ENCODE peak calls at places on chromosomes 6 and 20, in five cellular contexts. O is GM12892, W is SK-N-SH, B is H1, J is K562. H is an unnamed sample.

GRCh38 chr20:49028684-49029083 is 17.4 kb upstream of the CSE1L start:
- DNase-seq in B (no peak), J (peak), O (no peak), W (peak), H (no peak)

GRCh38 chr20:10671221-10671849 is 2.5 kb downstream of the JAG1 start:
- DNase-seq in J (peak), O (peak), B (no peak), W (peak), H (peak)

GRCh38 chr20:41234546-41234945 is 83.0 kb downstream of the ZHX3 start:
- DNase-seq in O (no peak), B (no peak), J (no peak), W (no peak), H (no peak)

GRCh38 chr20:39910536-39910935 is 778.5 kb downstream of the MAFB start:
- DNase-seq in W (no peak), J (no peak), B (no peak), O (no peak), H (no peak)

GRCh38 chr6:21666788-21667681 is 73.5 kb downstream of the SOX4 start:
- DNase-seq in W (peak), B (no peak), O (no peak), J (no peak), H (no peak)

GRCh38 chr20:37295595-37295994 is 6.1 kb downstream of the MANBAL start:
- DNase-seq in O (no peak), W (no peak), B (no peak), J (no peak), H (no peak)

GRCh38 chr6:41373919-41374617 is 38.7 kb downstream of the NCR2 start:
- DNase-seq in W (peak), J (no peak), O (no peak), B (no peak), H (no peak)

GRCh38 chr20:6162239-6162638 is 39.4 kb upstream of the FERMT1 start:
- DNase-seq in J (no peak), B (no peak), O (no peak), W (no peak), H (no peak)

GRCh38 chr6:170114956-170115855 is 175.7 kb downstream of the DLL1 start:
- DNase-seq in W (peak), B (no peak), J (no peak), O (no peak), H (no peak)

DNA sequence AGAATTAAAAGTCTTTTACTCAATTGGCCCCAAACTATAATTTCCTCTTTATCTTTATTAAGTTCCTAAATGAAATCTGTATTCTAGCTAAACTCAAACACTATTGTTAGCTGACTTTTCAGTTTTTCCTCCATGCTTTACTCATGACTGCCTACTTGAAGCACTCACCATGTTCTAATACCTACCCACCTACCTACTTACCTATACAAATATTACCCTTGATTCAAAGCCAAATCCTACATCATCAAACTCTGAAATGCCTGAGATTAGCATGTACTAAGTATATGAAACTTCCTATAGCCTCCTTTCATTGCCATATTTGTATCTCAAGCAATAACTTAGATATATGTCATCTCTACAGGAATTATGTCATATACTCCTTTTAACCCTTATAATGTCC is 259.7 kb downstream of the HDGFL1 start:
- DNase-seq in W (no peak), O (no peak), J (no peak), B (no peak), H (no peak)
- TF ChIP-seq TAF1 in W (no peak), O (no peak), J (no peak), B (no peak), H (no peak)

GRCh38 chr20:57893364-57894001 is 183.7 kb upstream of the PMEPA1 start:
- DNase-seq in B (no peak), J (no peak), W (no peak), O (no peak), H (no peak)

GRCh38 chr20:57888591-57888990 is 178.8 kb upstream of the PMEPA1 start:
- DNase-seq in W (no peak), O (no peak), J (no peak), B (no peak), H (no peak)

GRCh38 chr20:57890254-57890800 is 180.5 kb upstream of the PMEPA1 start:
- DNase-seq in B (no peak), W (no peak), O (no peak), J (no peak), H (no peak)

GRCh38 chr20:57892471-57892870 is 182.7 kb upstream of the PMEPA1 start:
- DNase-seq in B (no peak), J (no peak), W (no peak), O (no peak), H (no peak)

DNA sequence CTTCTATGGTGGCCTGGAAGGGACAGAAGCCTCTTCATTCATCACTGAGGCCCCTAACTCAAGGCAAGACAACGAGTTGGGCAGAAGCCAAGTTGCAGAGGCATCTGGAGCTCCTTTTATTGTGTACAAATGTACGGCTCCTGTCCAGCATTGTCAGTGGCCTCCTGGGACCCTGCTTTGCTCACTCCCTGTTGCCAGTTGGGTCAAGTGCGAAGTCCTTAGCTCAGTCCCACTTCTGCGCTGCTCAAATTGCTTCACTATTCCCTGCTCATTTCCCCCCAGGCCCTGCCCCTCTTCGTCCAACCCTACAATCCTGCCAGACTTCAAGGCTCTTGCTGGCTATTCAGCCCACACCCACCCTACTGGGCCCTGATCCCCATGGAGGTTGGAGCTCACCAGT is 181.3 kb upstream of the PMEPA1 start:
- DNase-seq in W (no peak), O (no peak), J (no peak), B (no peak), H (no peak)
- TF ChIP-seq TAF1 in W (no peak), O (no peak), J (no peak), B (no peak), H (no peak)

GRCh38 chr6:1643830-1644445 is 34.2 kb downstream of the FOXC1 start:
- DNase-seq in J (no peak), O (no peak), W (no peak), B (no peak), H (no peak)

GRCh38 chr6:1643111-1643510 is 33.4 kb downstream of the FOXC1 start:
- DNase-seq in W (no peak), J (no peak), B (no peak), O (no peak), H (no peak)

GRCh38 chr6:1639430-1639829 is 29.7 kb downstream of the FOXC1 start:
- DNase-seq in O (no peak), B (no peak), W (no peak), J (no peak), H (no peak)

GRCh38 chr6:1640476-1640875 is 30.8 kb downstream of the FOXC1 start:
- DNase-seq in O (no peak), J (no peak), W (no peak), B (no peak), H (no peak)

GRCh38 chr6:1641391-1641790 is 31.7 kb downstream of the FOXC1 start:
- DNase-seq in J (no peak), O (no peak), B (no peak), W (no peak), H (no peak)
- TF ChIP-seq TAF1 in J (no peak), O (no peak), B (no peak), W (no peak), H (no peak)

GRCh38 chr20:58512808-58513552 is 2.2 kb downstream of the APCDD1L start:
- DNase-seq in W (peak), B (no peak), O (no peak), J (no peak), H (no peak)
- TF ChIP-seq TAF1 in W (no peak), B (no peak), O (no peak), J (no peak), H (no peak)

GRCh38 chr6:7085911-7086310 is 21.9 kb upstream of the RREB1 start:
- DNase-seq in B (no peak), O (no peak), W (peak), J (no peak), H (no peak)
- TF ChIP-seq TAF1 in B (no peak), O (no peak), W (no peak), J (no peak), H (no peak)

GRCh38 chr6:47416396-47417345 is 60.9 kb upstream of the CD2AP start:
- DNase-seq in W (no peak), O (no peak), B (no peak), J (no peak), H (no peak)

GRCh38 chr6:47423087-47423486 is 54.5 kb upstream of the CD2AP start:
- DNase-seq in J (no peak), B (no peak), O (no peak), W (no peak), H (no peak)

GRCh38 chr6:47424436-47424836 is 53.2 kb upstream of the CD2AP start:
- DNase-seq in W (no peak), J (no peak), B (no peak), O (no peak), H (no peak)

GRCh38 chr6:47420394-47421371 is 56.9 kb upstream of the CD2AP start:
- DNase-seq in O (no peak), J (peak), B (no peak), W (no peak), H (no peak)

GRCh38 chr6:47419621-47420020 is 58.0 kb upstream of the CD2AP start:
- DNase-seq in W (no peak), J (no peak), O (no peak), B (no peak), H (no peak)
- TF ChIP-seq TAF1 in W (no peak), J (no peak), O (no peak), B (no peak), H (no peak)

DNA sequence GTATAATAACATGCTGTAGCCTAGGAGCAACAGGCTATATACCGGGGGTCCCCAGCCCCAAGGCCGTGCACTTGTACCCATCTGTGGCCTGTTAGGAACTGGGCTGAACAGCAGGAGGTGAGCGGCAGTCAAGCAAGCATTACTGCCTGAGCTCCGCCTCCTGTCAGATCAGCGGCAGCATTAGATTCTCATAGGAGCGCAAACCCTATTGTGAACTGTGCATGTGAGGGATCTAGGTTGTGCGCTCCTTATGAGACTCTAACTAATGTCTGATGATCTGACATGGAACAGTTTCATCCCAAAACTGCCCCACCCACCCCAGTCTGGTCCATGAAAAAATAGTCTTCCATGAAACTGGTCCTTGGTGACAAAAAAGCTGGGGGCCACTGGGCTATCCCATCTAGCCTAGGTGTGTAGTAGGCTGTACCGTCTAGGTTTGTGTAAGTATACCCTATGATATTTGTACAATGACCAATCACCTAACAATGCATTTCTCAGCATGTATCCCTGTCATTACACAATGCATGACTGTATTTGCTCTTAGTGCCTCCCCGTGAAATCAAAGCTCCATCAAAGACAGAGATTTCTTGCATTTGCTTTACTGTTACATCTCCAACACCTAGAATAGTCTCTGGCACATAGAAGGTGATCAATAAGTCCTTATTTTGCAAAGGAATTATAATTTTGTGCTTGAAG is 30.8 kb downstream of the NHSL1 start:
- DNase-seq in J (no peak), W (no peak), O (no peak), B (no peak), H (no peak)
- TF ChIP-seq TAF1 in J (no peak), W (no peak), O (no peak), B (no peak), H (no peak)

GRCh38 chr6:45441811-45442453 is 64.2 kb upstream of the SUPT3H start:
- DNase-seq in B (no peak), J (no peak), W (no peak), O (no peak), H (no peak)
- TF ChIP-seq TAF1 in B (no peak), J (no peak), W (no peak), O (no peak), H (no peak)

DNA sequence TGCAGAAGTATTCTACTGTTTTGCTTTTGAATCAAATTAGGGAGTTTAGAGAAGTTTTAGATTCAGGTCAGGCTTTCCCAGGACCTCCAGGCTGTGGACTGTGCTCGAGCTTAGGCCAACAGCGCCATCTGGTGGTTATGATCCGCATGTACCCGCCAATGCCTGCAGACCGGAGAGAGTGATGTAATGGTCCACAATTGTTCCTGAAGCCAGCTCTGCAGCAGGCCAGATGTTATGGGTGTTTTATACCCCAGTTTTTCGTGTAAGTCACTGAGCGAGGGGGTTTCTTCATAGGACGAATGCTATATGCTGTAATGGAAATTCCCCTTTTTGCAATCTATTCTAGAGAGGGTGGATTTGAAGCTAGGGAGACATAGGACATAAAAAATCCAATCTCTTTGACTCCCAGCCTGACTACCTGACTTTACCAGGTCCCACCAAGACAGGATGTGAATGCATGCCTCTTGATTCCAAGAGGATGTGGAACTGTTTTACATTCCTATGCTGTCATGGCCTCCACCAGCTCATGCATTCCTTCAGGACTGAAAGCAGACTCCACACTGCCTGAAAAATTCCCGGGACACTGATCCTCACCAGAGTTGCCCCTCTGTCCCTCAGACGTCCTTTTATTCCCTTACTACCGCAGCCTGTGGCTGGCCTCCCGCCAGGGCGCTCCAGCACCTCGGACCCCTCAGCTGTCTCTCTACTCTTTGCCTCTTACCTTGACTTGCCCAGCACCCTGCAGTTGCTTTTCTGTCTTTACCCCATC is 41.2 kb upstream of the LY86 start:
- DNase-seq in W (peak), O (peak), J (peak), B (peak), H (peak)
- TF ChIP-seq TAF1 in W (no peak), O (no peak), J (no peak), B (no peak), H (no peak)

H was measured in GM12891.